ENCODE peak calls at places on chromosome 19, in five cellular contexts. S is mesendoderm, H is IMR-90, V is H9, F is H1. A is an unnamed sample.

GRCh38 chr19:41912899-41913475 is 15.3 kb downstream of the ERFL start:
- DNase-seq in V (no peak), S (peak; percentile 42), F (no peak), H (no peak), A (no peak)

GRCh38 chr19:39413269-39413902 is 917 bp downstream of the PLEKHG2 start:
- DNase-seq in H (peak; percentile 60), F (peak; percentile 72), V (no peak), S (peak; percentile 63), A (no peak)

GRCh38 chr19:13122980-13123957 is 5.2 kb downstream of the NACC1 start:
- DNase-seq in S (no peak), F (no peak), V (no peak), H (no peak), A (no peak)

GRCh38 chr19:8609210-8610040 is 1.1 kb downstream of the ADAMTS10 start:
- DNase-seq in V (peak; percentile 82), H (peak; percentile 60), F (peak; percentile 82), S (peak; percentile 90), A (no peak)

GRCh38 chr19:51525731-51526130 is 5.7 kb downstream of the SIGLEC6 start:
- DNase-seq in F (no peak), V (no peak), S (no peak), H (no peak), A (no peak)

GRCh38 chr19:35856001-35856400 is 710 bp upstream of the KIRREL2 start:
- DNase-seq in F (peak; percentile 75), S (no peak), V (peak; percentile 54), H (no peak), A (no peak)

GRCh38 chr19:46383846-46384245 is 29.5 kb downstream of the CCDC8 start:
- DNase-seq in H (no peak), F (no peak), S (no peak), V (peak; percentile 20), A (no peak)

GRCh38 chr19:41843371-41843770 is 1.1 kb downstream of the LYPD4 start:
- DNase-seq in F (no peak), S (no peak), H (no peak), V (no peak), A (no peak)

GRCh38 chr19:45376045-45376724 is 5.8 kb upstream of the ERCC2 start:
- DNase-seq in V (peak; percentile 77), S (peak; percentile 97), H (peak; percentile 94), F (peak; percentile 60), A (peak; percentile 17)

GRCh38 chr19:41646589-41647204 is 19.8 kb upstream of the CEACAM4 start:
- DNase-seq in S (no peak), V (no peak), H (no peak), F (peak; percentile 63), A (peak; percentile 3)

GRCh38 chr19:54351474-54351873 is 12.5 kb upstream of the LILRA4 start:
- DNase-seq in F (no peak), H (no peak), V (no peak), S (no peak), A (no peak)
- H2BK5ac ChIP-seq in F (no peak overlapping the region), H (no peak overlapping the region), V (no peak overlapping the region), S (no peak overlapping the region), A (no peak overlapping the region)

GRCh38 chr19:18421371-18421959 is 2.3 kb downstream of the SSBP4 start:
- DNase-seq in V (no peak), F (no peak), S (no peak), H (no peak), A (no peak)
- H3K9ac ChIP-seq in V (no peak overlapping the region), F (no peak overlapping the region), S (no peak overlapping the region), H (no peak overlapping the region), A (no peak overlapping the region)

DNA sequence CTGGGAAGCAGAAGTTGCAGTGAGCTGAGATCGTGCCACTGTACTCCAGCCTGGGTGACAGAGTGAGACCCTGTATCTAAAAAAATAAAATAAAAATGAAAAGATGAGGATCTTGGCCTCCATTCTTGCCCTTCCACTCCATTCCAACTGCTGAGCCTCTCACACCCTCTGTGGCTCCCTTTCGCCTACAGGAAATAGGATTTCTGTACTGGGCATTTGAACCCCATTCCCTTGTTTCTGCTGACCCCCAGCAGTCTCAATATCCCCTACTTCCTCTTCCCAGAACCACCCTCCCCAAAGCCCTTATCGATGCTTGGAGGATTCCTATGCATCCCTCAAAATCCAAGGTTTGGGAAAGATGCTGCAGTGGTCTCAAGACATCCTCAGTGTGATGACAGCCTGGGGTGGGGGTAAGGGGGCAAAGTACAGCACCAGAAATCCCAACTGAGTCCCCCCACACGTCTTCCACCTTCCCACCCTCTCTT is 12.5 kb upstream of the GDF15 start:
- DNase-seq in S (no peak), H (no peak), F (no peak), V (no peak), A (no peak)
- H2BK5ac ChIP-seq in S (peak overlapping the region; percentile 96), H (peak overlapping the region; percentile 98), F (peak overlapping the region; percentile 98), V (peak overlapping the region; percentile 51), A (peak overlapping the region; percentile 96)

GRCh38 chr19:5095568-5095850 is 126.6 kb downstream of the KDM4B start:
- DNase-seq in S (no peak), H (no peak), F (no peak), V (no peak), A (no peak)
- H3K9ac ChIP-seq in S (no peak overlapping the region), H (no peak overlapping the region), F (no peak overlapping the region), V (no peak overlapping the region), A (no peak overlapping the region)

GRCh38 chr19:457636-458035 is 3.2 kb downstream of the SHC2 start:
- DNase-seq in V (no peak), H (no peak), F (no peak), S (no peak), A (no peak)
- H2BK5ac ChIP-seq in V (no peak overlapping the region), H (no peak overlapping the region), F (no peak overlapping the region), S (no peak overlapping the region), A (no peak overlapping the region)

A was measured in trophoblast cell.